ENCODE peak calls at places on chromosomes 11 and 22, in four cellular contexts. T, A, Y and M are unnamed samples.
A peak's percentile ranks its signal among the peaks of the same experiment; 100 is the strongest.

GRCh38 chr11:119134389-119134978 is 13.1 kb downstream of the HINFP start:
- DNase-seq in T (no peak), A (no peak), Y (peak; percentile 47), M (no peak)

GRCh38 chr11:19660076-19660475 is 52.6 kb upstream of the NAV2 start:
- DNase-seq in T (peak; percentile 88), A (no peak), Y (peak; percentile 72), M (peak; percentile 75)

GRCh38 chr11:107397357-107397756 is 60.3 kb downstream of the CWF19L2 start:
- DNase-seq in T (peak; percentile 12), A (no peak), Y (no peak), M (no peak)

GRCh38 chr11:117849781-117850414 is 25.4 kb upstream of the FXYD2 start:
- DNase-seq in T (no peak), A (no peak), Y (no peak), M (no peak)

GRCh38 chr22:19446603-19447387 is 716 bp downstream of the C22orf39 start:
- DNase-seq in T (no peak), A (no peak), Y (peak; percentile 5), M (no peak)

GRCh38 chr11:116605543-116605942 is 167.2 kb downstream of the BUD13 start:
- DNase-seq in T (peak; percentile 32), A (peak; percentile 16), Y (no peak), M (no peak)

GRCh38 chr11:123587559-123587958 is 66.9 kb downstream of the SCN3B start:
- DNase-seq in T (no peak), A (no peak), Y (no peak), M (no peak)

GRCh38 chr11:126408901-126409670 is 53.6 kb downstream of the ST3GAL4 start:
- DNase-seq in T (no peak), A (no peak), Y (no peak), M (no peak)

GRCh38 chr11:17992916-17993315 is 19.9 kb downstream of the SERGEF start:
- DNase-seq in T (no peak), A (no peak), Y (no peak), M (no peak)

GRCh38 chr11:13868710-13869403 is 93.7 kb upstream of the SPON1 start:
- DNase-seq in T (peak; percentile 68), A (no peak), Y (no peak), M (no peak)

DNA sequence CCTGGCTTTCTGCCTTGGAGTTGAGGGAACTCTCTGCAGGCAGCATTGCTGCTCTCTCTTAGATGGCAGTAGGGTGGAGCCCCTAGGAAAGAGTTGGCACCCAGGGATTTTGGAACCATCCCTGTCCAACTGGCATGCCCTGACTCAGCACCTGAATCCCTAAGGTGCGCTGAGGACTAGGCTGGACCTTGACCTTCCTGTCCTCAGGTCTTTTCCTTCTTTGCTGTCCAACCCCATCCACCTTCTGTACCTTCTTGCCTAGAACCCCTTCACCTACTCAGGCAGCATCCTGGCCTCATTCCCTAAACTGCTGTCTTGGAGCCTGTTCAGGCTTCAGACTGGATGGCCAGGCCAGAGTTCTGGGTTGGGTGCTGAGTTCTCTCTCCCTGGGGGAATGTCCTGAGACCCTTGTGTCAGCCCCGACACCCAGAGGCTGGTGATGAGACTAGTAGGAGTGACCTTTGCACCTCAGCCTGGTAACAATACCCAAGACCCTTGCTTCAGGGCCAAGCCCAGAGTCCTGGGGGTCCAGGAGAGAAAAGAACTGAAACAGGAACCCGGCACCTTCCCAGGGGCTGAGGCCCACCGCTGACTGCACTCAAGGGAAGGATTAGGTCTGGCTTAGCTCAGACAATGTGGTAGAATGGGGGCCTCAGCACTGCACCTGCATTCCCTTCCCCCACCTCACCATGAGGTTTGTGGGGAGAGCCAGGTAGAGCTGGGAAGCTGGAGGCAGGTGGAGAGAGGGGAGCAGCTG is 2.6 kb upstream of the POLD4 start:
- DNase-seq in T (no peak), A (no peak), Y (peak; percentile 1), M (no peak)
- H3K4me1 ChIP-seq in T (peaks cover 55% of the 10 kb centered on the region), A (peaks cover 26% of the 10 kb centered on the region), Y (peaks cover 81% of the 10 kb centered on the region), M (peaks cover 63% of the 10 kb centered on the region)

GRCh38 chr11:86204356-86204755 is 40.2 kb upstream of the EED start:
- DNase-seq in T (no peak), A (no peak), Y (no peak), M (no peak)

GRCh38 chr11:86208572-86208971 is 36.0 kb upstream of the EED start:
- DNase-seq in T (no peak), A (no peak), Y (no peak), M (no peak)

GRCh38 chr11:86206296-86206695 is 38.3 kb upstream of the EED start:
- DNase-seq in T (no peak), A (no peak), Y (no peak), M (no peak)

GRCh38 chr11:86207413-86207812 is 37.1 kb upstream of the EED start:
- DNase-seq in T (no peak), A (no peak), Y (no peak), M (no peak)

GRCh38 chr11:86205415-86206268 is 38.9 kb upstream of the EED start:
- DNase-seq in T (no peak), A (no peak), Y (no peak), M (no peak)
- H3K27ac ChIP-seq in T (no peak overlapping the region), A (no peak overlapping the region), Y (no peak overlapping the region), M (no peak overlapping the region)

GRCh38 chr22:35860087-35860733 is 142.5 kb downstream of the APOL5 start:
- DNase-seq in T (no peak), A (no peak), Y (no peak), M (no peak)

GRCh38 chr22:35863432-35863831 is 145.8 kb downstream of the APOL5 start:
- DNase-seq in T (no peak), A (no peak), Y (no peak), M (no peak)

GRCh38 chr22:35861451-35861850 is 143.8 kb downstream of the APOL5 start:
- DNase-seq in T (no peak), A (no peak), Y (no peak), M (no peak)

GRCh38 chr22:35862697-35863096 is 145.0 kb downstream of the APOL5 start:
- DNase-seq in T (no peak), A (no peak), Y (no peak), M (no peak)

GRCh38 chr22:35860837-35861236 is 143.2 kb downstream of the APOL5 start:
- DNase-seq in T (no peak), A (no peak), Y (no peak), M (no peak)
- H3K4me1 ChIP-seq in T (no peaks in the 10 kb centered on the region), A (no peaks in the 10 kb centered on the region), Y (peaks cover 14% of the 10 kb centered on the region), M (no peaks in the 10 kb centered on the region)

GRCh38 chr22:37184816-37185541 is 3.1 kb downstream of the C1QTNF6 start:
- DNase-seq in T (no peak), A (no peak), Y (no peak), M (no peak)

GRCh38 chr22:37186228-37186996 is 1.6 kb downstream of the C1QTNF6 start:
- DNase-seq in T (peak; percentile 97), A (no peak), Y (peak; percentile 78), M (no peak)

GRCh38 chr22:37184380-37184755 is 3.7 kb downstream of the C1QTNF6 start:
- DNase-seq in T (no peak), A (no peak), Y (no peak), M (no peak)

GRCh38 chr22:37186997-37187522 is 987 bp downstream of the C1QTNF6 start:
- DNase-seq in T (no peak), A (no peak), Y (no peak), M (no peak)

DNA sequence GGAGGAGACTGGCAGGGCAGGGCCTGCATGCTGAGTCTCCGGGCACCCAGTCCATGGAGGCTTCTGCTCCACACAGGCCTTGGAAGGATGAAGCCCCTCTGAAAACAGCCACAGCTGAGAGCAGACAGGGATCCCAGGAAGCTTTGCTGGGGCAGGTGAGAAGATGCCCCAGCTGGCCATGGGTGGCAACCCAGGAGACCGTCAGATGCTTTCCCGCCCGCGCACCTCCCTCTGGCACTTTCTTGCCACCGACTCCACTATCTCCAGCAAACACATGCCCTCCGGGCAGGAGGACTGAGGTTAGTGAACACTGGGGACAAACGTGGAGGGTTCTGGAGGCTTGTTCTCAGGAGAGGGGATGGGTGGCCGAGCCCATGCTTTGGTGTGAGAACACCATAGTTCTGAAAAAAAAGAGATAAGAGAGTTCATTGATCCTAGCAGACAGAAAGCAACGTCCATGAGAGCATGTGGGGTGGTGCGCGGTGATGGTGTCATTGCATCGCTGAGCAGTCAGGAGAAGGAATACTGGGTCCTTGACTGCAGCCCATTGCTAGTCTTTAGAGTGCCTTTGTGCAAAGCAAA is 2.3 kb downstream of the C1QTNF6 start:
- DNase-seq in T (no peak), A (no peak), Y (no peak), M (no peak)
- H3K27ac ChIP-seq in T (no peak overlapping the region), A (no peak overlapping the region), Y (no peak overlapping the region), M (peak overlapping the region; percentile 94)

DNA sequence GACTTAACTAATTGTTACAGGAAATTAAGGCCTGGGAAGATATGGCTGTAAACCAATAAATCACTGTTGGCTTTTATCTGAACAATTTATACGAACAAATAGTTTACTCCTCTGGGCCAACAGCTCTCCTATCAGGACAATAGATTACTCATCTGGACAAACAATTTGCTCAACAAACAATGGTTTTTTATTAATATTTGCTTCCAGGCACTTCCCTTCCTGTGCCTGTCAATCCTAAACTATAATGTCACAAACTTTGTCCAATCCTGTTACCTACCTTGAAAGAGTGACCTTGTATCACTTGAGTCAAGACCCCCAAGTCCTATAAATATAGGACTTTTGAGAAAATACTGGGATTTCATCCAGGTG is 87.6 kb upstream of the OR9Q1 start:
- DNase-seq in T (no peak), A (no peak), Y (peak; percentile 21), M (no peak)
- H3K4me1 ChIP-seq in T (no peaks in the 10 kb centered on the region), A (no peaks in the 10 kb centered on the region), Y (peaks cover 8% of the 10 kb centered on the region), M (no peaks in the 10 kb centered on the region)

DNA sequence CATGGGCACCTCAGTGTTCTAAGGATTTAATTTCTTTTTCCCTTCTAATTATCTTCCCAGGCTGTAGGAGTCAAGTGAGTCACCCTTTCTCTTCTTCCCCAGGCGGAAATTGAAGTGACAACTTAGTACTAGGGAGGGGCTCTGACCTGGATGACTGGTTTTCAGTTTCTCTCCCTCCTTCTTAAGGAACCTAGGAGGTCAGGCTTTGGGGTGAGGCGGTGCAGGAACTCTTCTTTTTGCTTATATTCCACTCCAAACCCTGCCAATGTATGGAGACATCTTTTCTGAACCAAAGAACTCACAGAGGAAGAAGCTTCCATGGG is 12.6 kb downstream of the ZDHHC5 start:
- DNase-seq in T (no peak), A (no peak), Y (no peak), M (no peak)
- H3K27ac ChIP-seq in T (no peak overlapping the region), A (peak overlapping the region; percentile 1), Y (no peak overlapping the region), M (no peak overlapping the region)